ENCODE peak calls at places on chromosomes 16 and 17, in eight cellular contexts. E, Y, V, W, D, G, B and H are unnamed samples.

GRCh38 chr17:66167189-66167815 is 24.6 kb downstream of the CEP112 start:
- DNase-seq in E (no peak), Y (no peak), V (no peak), W (no peak), D (no peak), G (no peak), B (no peak), H (no peak)

GRCh38 chr16:56931769-56932587 is at the start of gene HERPUD1:
- DNase-seq in E (peak), Y (peak), V (peak), W (peak), D (peak), G (peak), B (peak), H (peak)

GRCh38 chr16:22813223-22813945 is 578 bp upstream of the HS3ST2 start:
- DNase-seq in E (peak), Y (peak), V (no peak), W (no peak), D (no peak), G (peak), B (peak), H (no peak)

GRCh38 chr16:54934536-54935410 is 4.1 kb downstream of the IRX5 start:
- DNase-seq in E (no peak), Y (peak), V (no peak), W (no peak), D (no peak), G (no peak), B (peak), H (no peak)

GRCh38 chr16:71966932-71967331 is 33.3 kb downstream of the PKD1L3 start:
- DNase-seq in E (no peak), Y (no peak), V (no peak), W (no peak), D (no peak), G (no peak), B (no peak), H (no peak)

GRCh38 chr17:48728232-48729231 is at the start of gene HOXB13:
- DNase-seq in E (peak), Y (peak), V (no peak), W (no peak), D (peak), G (peak), B (peak), H (no peak)

GRCh38 chr16:11367483-11367906 is 22.2 kb downstream of the RMI2 start:
- DNase-seq in E (peak), Y (no peak), V (no peak), W (no peak), D (no peak), G (no peak), B (no peak), H (no peak)

GRCh38 chr17:9549215-9549614 is 26.4 kb downstream of the STX8 start:
- DNase-seq in E (no peak), Y (no peak), V (no peak), W (no peak), D (no peak), G (no peak), B (no peak), H (no peak)

GRCh38 chr17:42775534-42776098 is 2.4 kb downstream of the VPS25 start:
- DNase-seq in E (no peak), Y (no peak), V (no peak), W (no peak), D (no peak), G (peak), B (no peak), H (no peak)

GRCh38 chr17:35752471-35752870 is 568 bp downstream of the GAS2L2 start:
- DNase-seq in E (no peak), Y (no peak), V (no peak), W (peak), D (no peak), G (no peak), B (no peak), H (no peak)

GRCh38 chr17:83187782-83188311 is 108.4 kb downstream of the METRNL start:
- DNase-seq in E (no peak), Y (no peak), V (no peak), W (no peak), D (no peak), G (no peak), B (no peak), H (no peak)

GRCh38 chr16:67993207-67994036 is 5.9 kb downstream of the DPEP2 start:
- DNase-seq in E (peak), Y (peak), V (peak), W (peak), D (no peak), G (peak), B (peak), H (no peak)

GRCh38 chr17:75774988-75775668 is 9.5 kb upstream of the UNK start:
- DNase-seq in E (peak), Y (peak), V (no peak), W (no peak), D (no peak), G (no peak), B (peak), H (no peak)

GRCh38 chr16:87657621-87658192 is 55.4 kb downstream of the JPH3 start:
- DNase-seq in E (no peak), Y (no peak), V (no peak), W (no peak), D (no peak), G (peak), B (peak), H (no peak)

GRCh38 chr16:674968-675883 is at the start of gene RHBDL1:
- DNase-seq in E (peak), Y (peak), V (no peak), W (no peak), D (no peak), G (peak), B (peak), H (no peak)
- TF ChIP-seq POLR2AphosphoS5 in E (peak), Y (no peak), V (no peak), W (no peak), D (no peak), G (peak), B (peak), H (peak)

GRCh38 chr16:17105239-17105721 is 365.5 kb downstream of the XYLT1 start:
- DNase-seq in E (no peak), Y (no peak), V (no peak), W (no peak), D (no peak), G (no peak), B (peak), H (no peak)
- TF ChIP-seq POLR2AphosphoS5 in E (no peak), Y (no peak), V (no peak), W (no peak), D (no peak), G (no peak), B (no peak), H (no peak)

DNA sequence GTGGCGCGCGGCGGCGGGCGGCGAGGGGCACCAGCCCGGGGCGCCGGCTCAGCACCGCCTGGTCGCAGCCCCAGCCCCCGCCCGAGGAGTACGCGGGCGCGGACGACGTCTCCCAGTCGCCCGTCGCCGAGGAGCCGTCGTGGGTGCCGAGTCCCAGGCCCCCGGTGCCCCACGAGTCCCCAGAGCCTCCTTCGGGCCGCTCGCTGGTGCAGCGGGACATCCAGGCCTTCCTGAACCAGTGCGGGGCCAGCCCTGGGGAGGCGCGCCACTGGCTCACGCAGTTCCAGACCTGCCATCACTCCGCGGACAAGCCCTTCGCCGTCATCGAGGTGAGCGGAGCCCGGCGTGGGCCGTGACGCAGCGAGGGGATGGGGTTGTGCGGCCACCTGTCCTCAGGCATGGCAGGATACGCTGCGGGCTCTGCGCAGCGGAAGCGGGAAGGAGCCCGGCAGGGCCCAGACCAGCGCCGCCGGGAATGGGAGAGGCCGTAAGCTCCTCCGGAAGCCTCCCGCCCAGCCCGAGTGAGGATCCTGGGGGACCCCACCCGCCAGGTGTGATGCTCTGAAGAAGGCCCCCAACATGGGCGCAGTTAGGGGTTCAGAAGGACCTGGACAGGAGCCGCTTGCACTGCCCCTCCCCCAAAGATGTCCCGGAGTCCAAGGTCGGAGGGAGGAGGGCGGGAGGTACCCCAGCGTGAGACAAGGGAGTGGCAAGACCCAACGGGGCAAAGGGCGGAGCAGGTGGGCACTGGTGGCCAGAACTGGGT is 522 bp downstream of the NAGS start:
- DNase-seq in E (peak), Y (peak), V (no peak), W (no peak), D (no peak), G (no peak), B (peak), H (no peak)
- TF ChIP-seq POLR2AphosphoS5 in E (no peak), Y (no peak), V (no peak), W (no peak), D (no peak), G (no peak), B (no peak), H (no peak)

GRCh38 chr16:15725641-15726240 is 75.7 kb downstream of the NDE1 start:
- DNase-seq in E (no peak), Y (no peak), V (no peak), W (no peak), D (no peak), G (no peak), B (no peak), H (no peak)
- TF ChIP-seq POLR2AphosphoS5 in E (no peak), Y (no peak), V (no peak), W (no peak), D (no peak), G (no peak), B (no peak), H (no peak)

GRCh38 chr17:7021993-7022778 is 664 bp upstream of the BCL6B start:
- DNase-seq in E (peak), Y (peak), V (peak), W (peak), D (no peak), G (peak), B (peak), H (no peak)
- TF ChIP-seq POLR2AphosphoS5 in E (peak), Y (no peak), V (no peak), W (peak), D (no peak), G (no peak), B (no peak), H (no peak)

GRCh38 chr16:30067584-30067916 is 2.0 kb downstream of the ALDOA start:
- DNase-seq in E (no peak), Y (no peak), V (no peak), W (no peak), D (no peak), G (peak), B (no peak), H (no peak)

GRCh38 chr16:30070490-30070889 is 4.9 kb downstream of the ALDOA start:
- DNase-seq in E (no peak), Y (no peak), V (no peak), W (no peak), D (no peak), G (no peak), B (no peak), H (no peak)

GRCh38 chr16:30068333-30068732 is 2.8 kb downstream of the ALDOA start:
- DNase-seq in E (no peak), Y (no peak), V (no peak), W (no peak), D (no peak), G (no peak), B (no peak), H (no peak)

GRCh38 chr16:30069575-30070462 is 4.3 kb downstream of the ALDOA start:
- DNase-seq in E (no peak), Y (peak), V (no peak), W (no peak), D (no peak), G (peak), B (no peak), H (no peak)

DNA sequence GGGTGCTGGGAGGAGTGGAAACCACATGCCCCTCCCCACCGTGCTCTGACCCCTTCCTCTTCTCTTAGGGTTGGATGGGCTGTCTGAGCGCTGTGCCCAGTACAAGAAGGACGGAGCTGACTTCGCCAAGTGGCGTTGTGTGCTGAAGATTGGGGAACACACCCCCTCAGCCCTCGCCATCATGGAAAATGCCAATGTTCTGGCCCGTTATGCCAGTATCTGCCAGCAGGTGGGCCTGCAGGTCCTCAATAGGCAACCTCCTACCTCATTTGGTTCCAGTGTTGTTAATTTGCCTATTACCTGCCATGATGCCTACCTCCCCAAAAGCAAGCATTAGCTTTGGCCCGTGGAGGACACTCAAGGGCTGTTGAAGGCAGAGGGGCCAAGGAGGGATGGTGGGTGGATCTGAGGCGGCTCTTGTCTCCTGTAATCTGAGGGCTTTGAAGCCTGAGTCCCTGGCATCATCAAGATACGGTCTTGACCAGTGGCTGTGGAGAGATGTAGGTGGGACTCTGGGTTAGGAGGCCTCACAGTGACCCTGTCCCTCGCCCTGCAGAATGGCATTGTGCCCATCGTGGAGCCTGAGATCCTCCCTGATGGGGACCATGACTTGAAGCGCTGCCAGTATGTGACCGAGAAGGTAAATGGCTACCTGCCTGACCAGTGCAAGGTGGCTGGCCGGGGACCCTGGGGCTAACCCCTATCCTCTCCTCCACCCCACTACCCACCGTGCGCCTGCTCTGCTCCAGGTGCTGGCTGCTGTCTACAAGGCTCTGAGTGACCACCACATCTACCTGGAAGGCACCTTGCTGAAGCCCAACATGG is 3.4 kb downstream of the ALDOA start:
- DNase-seq in E (peak), Y (peak), V (no peak), W (no peak), D (no peak), G (peak), B (peak), H (no peak)
- TF ChIP-seq POLR2AphosphoS5 in E (no peak), Y (no peak), V (no peak), W (no peak), D (no peak), G (peak), B (no peak), H (no peak)